ENCODE peak calls at places on chromosomes 3 and 15, in seven cellular contexts. One of them, this sample, is unnamed.

GRCh38 chr3:8929860-8930259 is 33.4 kb downstream of the RAD18 start:
- DNase-seq in RWPE2: no peak
- DNase-seq in NCI-H2107: no peak
- DNase-seq in kidney glomerular epithelial cell: no peak
- DNase-seq in ecto neural progenitor cell: no peak
- DNase-seq in mesothelial cell of epicardium: no peak
- DNase-seq in spleen: no peak
- DNase-seq in this sample: no peak

GRCh38 chr3:170410428-170411029 is 8.1 kb upstream of the CLDN11 start:
- DNase-seq in RWPE2: no peak
- DNase-seq in kidney glomerular epithelial cell: peak
- DNase-seq in mesothelial cell of epicardium: no peak
- DNase-seq in NCI-H2107: no peak
- DNase-seq in ecto neural progenitor cell: no peak
- DNase-seq in spleen: no peak
- DNase-seq in this sample: no peak

GRCh38 chr15:89458440-89458839 is 37.9 kb downstream of the RHCG start:
- DNase-seq in kidney glomerular epithelial cell: no peak
- DNase-seq in ecto neural progenitor cell: no peak
- DNase-seq in spleen: no peak
- DNase-seq in mesothelial cell of epicardium: no peak
- DNase-seq in RWPE2: no peak
- DNase-seq in NCI-H2107: no peak
- DNase-seq in this sample: no peak

GRCh38 chr3:118080886-118081285 is 953.8 kb downstream of the IGSF11 start:
- DNase-seq in spleen: no peak
- DNase-seq in NCI-H2107: no peak
- DNase-seq in mesothelial cell of epicardium: no peak
- DNase-seq in ecto neural progenitor cell: no peak
- DNase-seq in kidney glomerular epithelial cell: no peak
- DNase-seq in RWPE2: no peak
- DNase-seq in this sample: no peak

GRCh38 chr15:101672298-101672697 is 20.1 kb upstream of the TM2D3 start:
- DNase-seq in NCI-H2107: no peak
- DNase-seq in mesothelial cell of epicardium: no peak
- DNase-seq in ecto neural progenitor cell: no peak
- DNase-seq in RWPE2: no peak
- DNase-seq in spleen: no peak
- DNase-seq in kidney glomerular epithelial cell: no peak
- DNase-seq in this sample: no peak

GRCh38 chr3:196149922-196150321 is 61.3 kb downstream of the ZDHHC19 start:
- DNase-seq in ecto neural progenitor cell: no peak
- DNase-seq in RWPE2: no peak
- DNase-seq in spleen: no peak
- DNase-seq in kidney glomerular epithelial cell: no peak
- DNase-seq in NCI-H2107: no peak
- DNase-seq in mesothelial cell of epicardium: no peak
- DNase-seq in this sample: no peak

GRCh38 chr3:186790261-186790981 is 7.0 kb downstream of the EIF4A2 start:
- DNase-seq in ecto neural progenitor cell: no peak
- DNase-seq in NCI-H2107: no peak
- DNase-seq in spleen: no peak
- DNase-seq in RWPE2: no peak
- DNase-seq in kidney glomerular epithelial cell: no peak
- DNase-seq in mesothelial cell of epicardium: no peak
- DNase-seq in this sample: no peak

GRCh38 chr3:149702691-149703426 is 45.0 kb upstream of the WWTR1 start:
- DNase-seq in NCI-H2107: no peak
- DNase-seq in mesothelial cell of epicardium: no peak
- DNase-seq in RWPE2: no peak
- DNase-seq in spleen: no peak
- DNase-seq in ecto neural progenitor cell: no peak
- DNase-seq in kidney glomerular epithelial cell: no peak
- DNase-seq in this sample: no peak

GRCh38 chr3:161305095-161305991 is 66.0 kb downstream of the SPTSSB start:
- DNase-seq in NCI-H2107: no peak
- DNase-seq in RWPE2: no peak
- DNase-seq in spleen: no peak
- DNase-seq in ecto neural progenitor cell: no peak
- DNase-seq in mesothelial cell of epicardium: no peak
- DNase-seq in kidney glomerular epithelial cell: peak
- DNase-seq in this sample: no peak

GRCh38 chr3:37144806-37145205 is 29.6 kb downstream of the LRRFIP2 start:
- DNase-seq in spleen: no peak
- DNase-seq in kidney glomerular epithelial cell: no peak
- DNase-seq in mesothelial cell of epicardium: no peak
- DNase-seq in NCI-H2107: no peak
- DNase-seq in RWPE2: no peak
- DNase-seq in ecto neural progenitor cell: no peak
- DNase-seq in this sample: no peak

GRCh38 chr15:31391687-31392671 is 65.3 kb downstream of the KLF13 start:
- DNase-seq in kidney glomerular epithelial cell: peak
- DNase-seq in mesothelial cell of epicardium: peak
- DNase-seq in RWPE2: no peak
- DNase-seq in spleen: peak
- DNase-seq in ecto neural progenitor cell: peak
- DNase-seq in NCI-H2107: no peak
- DNase-seq in this sample: peak

GRCh38 chr3:149542375-149543312 is 68.1 kb downstream of the TM4SF4 start:
- DNase-seq in spleen: no peak
- DNase-seq in RWPE2: no peak
- DNase-seq in mesothelial cell of epicardium: no peak
- DNase-seq in kidney glomerular epithelial cell: peak
- DNase-seq in ecto neural progenitor cell: no peak
- DNase-seq in NCI-H2107: no peak
- DNase-seq in this sample: no peak

GRCh38 chr15:85030301-85031049 is 48.8 kb downstream of the PDE8A start:
- DNase-seq in ecto neural progenitor cell: no peak
- DNase-seq in kidney glomerular epithelial cell: peak
- DNase-seq in spleen: no peak
- DNase-seq in RWPE2: no peak
- DNase-seq in NCI-H2107: no peak
- DNase-seq in mesothelial cell of epicardium: no peak
- DNase-seq in this sample: no peak

GRCh38 chr15:56754993-56755392 is 21.7 kb upstream of the ZNF280D start:
- DNase-seq in mesothelial cell of epicardium: no peak
- DNase-seq in spleen: no peak
- DNase-seq in kidney glomerular epithelial cell: no peak
- DNase-seq in NCI-H2107: no peak
- DNase-seq in ecto neural progenitor cell: no peak
- DNase-seq in RWPE2: no peak
- DNase-seq in this sample: no peak

GRCh38 chr15:100043069-100043641 is 298.6 kb downstream of the ADAMTS17 start:
- DNase-seq in RWPE2: peak
- DNase-seq in spleen: no peak
- DNase-seq in NCI-H2107: no peak
- DNase-seq in ecto neural progenitor cell: no peak
- DNase-seq in mesothelial cell of epicardium: no peak
- DNase-seq in kidney glomerular epithelial cell: peak
- DNase-seq in this sample: no peak

GRCh38 chr3:47420511-47421484 is 40.0 kb downstream of the PTPN23 start:
- DNase-seq in kidney glomerular epithelial cell: peak
- DNase-seq in NCI-H2107: no peak
- DNase-seq in RWPE2: peak
- DNase-seq in mesothelial cell of epicardium: peak
- DNase-seq in ecto neural progenitor cell: peak
- DNase-seq in spleen: peak
- DNase-seq in this sample: peak

GRCh38 chr3:79947469-79947868 is 179.7 kb upstream of the ROBO1 start:
- DNase-seq in RWPE2: no peak
- DNase-seq in ecto neural progenitor cell: no peak
- DNase-seq in NCI-H2107: no peak
- DNase-seq in kidney glomerular epithelial cell: peak
- DNase-seq in spleen: no peak
- DNase-seq in mesothelial cell of epicardium: no peak
- DNase-seq in this sample: no peak

GRCh38 chr3:105523496-105523895 is 156.8 kb downstream of the ALCAM start:
- DNase-seq in RWPE2: no peak
- DNase-seq in spleen: no peak
- DNase-seq in NCI-H2107: no peak
- DNase-seq in ecto neural progenitor cell: no peak
- DNase-seq in kidney glomerular epithelial cell: no peak
- DNase-seq in mesothelial cell of epicardium: no peak
- DNase-seq in this sample: no peak

GRCh38 chr3:10511809-10512494 is 6.6 kb upstream of the ATP2B2 start:
- DNase-seq in ecto neural progenitor cell: no peak
- DNase-seq in RWPE2: no peak
- DNase-seq in kidney glomerular epithelial cell: no peak
- DNase-seq in spleen: peak
- DNase-seq in NCI-H2107: no peak
- DNase-seq in mesothelial cell of epicardium: no peak
- DNase-seq in this sample: no peak

GRCh38 chr3:162468791-162469190 is 972.2 kb downstream of the OTOL1 start:
- DNase-seq in mesothelial cell of epicardium: no peak
- DNase-seq in kidney glomerular epithelial cell: no peak
- DNase-seq in ecto neural progenitor cell: no peak
- DNase-seq in spleen: no peak
- DNase-seq in NCI-H2107: no peak
- DNase-seq in RWPE2: no peak
- DNase-seq in this sample: no peak

GRCh38 chr3:97971679-97972567 is at the start of gene RIOX2:
- DNase-seq in mesothelial cell of epicardium: peak
- DNase-seq in NCI-H2107: peak
- DNase-seq in kidney glomerular epithelial cell: peak
- DNase-seq in spleen: peak
- DNase-seq in RWPE2: peak
- DNase-seq in ecto neural progenitor cell: peak
- DNase-seq in this sample: peak

GRCh38 chr3:49263490-49263889 is 13.5 kb downstream of the C3orf62 start:
- DNase-seq in spleen: peak
- DNase-seq in kidney glomerular epithelial cell: no peak
- DNase-seq in RWPE2: no peak
- DNase-seq in ecto neural progenitor cell: no peak
- DNase-seq in mesothelial cell of epicardium: no peak
- DNase-seq in NCI-H2107: no peak
- DNase-seq in this sample: no peak

GRCh38 chr3:24342275-24342674 is 152.4 kb downstream of the THRB start:
- DNase-seq in kidney glomerular epithelial cell: no peak
- DNase-seq in mesothelial cell of epicardium: no peak
- DNase-seq in spleen: no peak
- DNase-seq in RWPE2: no peak
- DNase-seq in ecto neural progenitor cell: no peak
- DNase-seq in NCI-H2107: no peak
- DNase-seq in this sample: no peak

GRCh38 chr3:192816274-192816853 is 89.0 kb upstream of the FGF12 start:
- DNase-seq in ecto neural progenitor cell: no peak
- DNase-seq in RWPE2: no peak
- DNase-seq in mesothelial cell of epicardium: no peak
- DNase-seq in NCI-H2107: peak
- DNase-seq in kidney glomerular epithelial cell: peak
- DNase-seq in spleen: no peak
- DNase-seq in this sample: no peak

GRCh38 chr3:172625404-172625803 is 85.5 kb downstream of the NCEH1 start:
- DNase-seq in ecto neural progenitor cell: no peak
- DNase-seq in NCI-H2107: no peak
- DNase-seq in RWPE2: no peak
- DNase-seq in kidney glomerular epithelial cell: no peak
- DNase-seq in spleen: no peak
- DNase-seq in mesothelial cell of epicardium: no peak
- DNase-seq in this sample: no peak

GRCh38 chr3:141955163-141955562 is 78.7 kb downstream of the ATP1B3 start:
- DNase-seq in kidney glomerular epithelial cell: no peak
- DNase-seq in mesothelial cell of epicardium: no peak
- DNase-seq in NCI-H2107: no peak
- DNase-seq in spleen: no peak
- DNase-seq in ecto neural progenitor cell: no peak
- DNase-seq in RWPE2: no peak
- DNase-seq in this sample: no peak

GRCh38 chr15:39944711-39945110 is 10.8 kb downstream of the EIF2AK4 start:
- DNase-seq in kidney glomerular epithelial cell: no peak
- DNase-seq in RWPE2: no peak
- DNase-seq in NCI-H2107: no peak
- DNase-seq in spleen: no peak
- DNase-seq in mesothelial cell of epicardium: no peak
- DNase-seq in ecto neural progenitor cell: no peak
- DNase-seq in this sample: no peak

GRCh38 chr15:31828594-31828993 is 201.7 kb upstream of the CHRNA7 start:
- DNase-seq in mesothelial cell of epicardium: no peak
- DNase-seq in NCI-H2107: no peak
- DNase-seq in spleen: no peak
- DNase-seq in ecto neural progenitor cell: no peak
- DNase-seq in RWPE2: no peak
- DNase-seq in kidney glomerular epithelial cell: no peak
- DNase-seq in this sample: no peak

GRCh38 chr3:44160818-44161217 is 80.9 kb upstream of the TOPAZ1 start:
- DNase-seq in mesothelial cell of epicardium: no peak
- DNase-seq in kidney glomerular epithelial cell: no peak
- DNase-seq in ecto neural progenitor cell: no peak
- DNase-seq in spleen: no peak
- DNase-seq in RWPE2: no peak
- DNase-seq in NCI-H2107: no peak
- DNase-seq in this sample: no peak

GRCh38 chr3:66452247-66453040 is 48.4 kb downstream of the LRIG1 start:
- DNase-seq in kidney glomerular epithelial cell: no peak
- DNase-seq in spleen: no peak
- DNase-seq in ecto neural progenitor cell: no peak
- DNase-seq in mesothelial cell of epicardium: no peak
- DNase-seq in RWPE2: no peak
- DNase-seq in NCI-H2107: no peak
- DNase-seq in this sample: no peak

GRCh38 chr15:68152342-68152741 is 52.8 kb downstream of the CALML4 start:
- DNase-seq in kidney glomerular epithelial cell: no peak
- DNase-seq in spleen: no peak
- DNase-seq in mesothelial cell of epicardium: no peak
- DNase-seq in RWPE2: no peak
- DNase-seq in ecto neural progenitor cell: no peak
- DNase-seq in NCI-H2107: no peak
- DNase-seq in this sample: no peak

GRCh38 chr15:67747949-67748348 is 77.4 kb upstream of the SKOR1 start:
- DNase-seq in ecto neural progenitor cell: no peak
- DNase-seq in mesothelial cell of epicardium: no peak
- DNase-seq in RWPE2: no peak
- DNase-seq in spleen: no peak
- DNase-seq in NCI-H2107: no peak
- DNase-seq in kidney glomerular epithelial cell: no peak
- DNase-seq in this sample: no peak

GRCh38 chr15:88920186-88920891 is 7.2 kb upstream of the MFGE8 start:
- DNase-seq in RWPE2: no peak
- DNase-seq in mesothelial cell of epicardium: no peak
- DNase-seq in NCI-H2107: no peak
- DNase-seq in spleen: no peak
- DNase-seq in ecto neural progenitor cell: no peak
- DNase-seq in kidney glomerular epithelial cell: peak
- DNase-seq in this sample: no peak

This sample was measured in heart left ventricle.